ENCODE peak calls at places on chromosomes 4 and X, in nine cellular contexts. O is type B pancreatic cell; K is T-helper 1 cell; J is esophagus squamous epithelium; B is smooth muscle cell of the brain vasculature; C is naive thymus-derived CD8-positive, alpha-beta T cell; N is NCI-H2029 treated with DMSO at 0.1 percent for 48 hours; T is amygdala; M is GM04504. R is an unnamed sample.

GRCh38 chrX:33194876-33195433 is 16.4 kb downstream of the DMD start:
- DNase-seq in B (no peak), N (no peak), O (no peak), C (no peak), T (no peak), J (no peak), M (no peak), K (no peak), R (no peak)

GRCh38 chr4:105965183-105965800 is 70.0 kb downstream of the NPNT start:
- DNase-seq in O (no peak), K (no peak), M (no peak), B (no peak), J (no peak), T (no peak), N (no peak), C (no peak), R (no peak)

GRCh38 chrX:23765449-23765848 is 17.5 kb upstream of the SAT1 start:
- DNase-seq in O (no peak), J (no peak), K (no peak), N (no peak), C (no peak), M (no peak), B (no peak), T (no peak), R (no peak)

GRCh38 chr4:92776080-92776479 is 472.3 kb downstream of the GRID2 start:
- DNase-seq in T (no peak), O (no peak), C (no peak), K (no peak), M (no peak), J (no peak), B (no peak), N (no peak), R (no peak)

GRCh38 chr4:184475096-184475461 is 729 bp upstream of the IRF2 start:
- DNase-seq in O (no peak), M (peak), C (peak), N (peak), B (no peak), T (no peak), K (no peak), J (peak), R (peak)

GRCh38 chr4:41611881-41612871 is 74.2 kb downstream of the LIMCH1 start:
- DNase-seq in C (no peak), B (no peak), J (no peak), N (no peak), K (no peak), T (peak), O (no peak), M (peak), R (no peak)

GRCh38 chrX:103063191-103063845 is 653 bp downstream of the BEX1 start:
- DNase-seq in C (no peak), K (no peak), T (peak), J (no peak), B (no peak), N (no peak), M (peak), O (no peak), R (no peak)

GRCh38 chr4:159487284-159487747 is 384.4 kb downstream of the RAPGEF2 start:
- DNase-seq in M (peak), N (peak), K (no peak), J (no peak), O (no peak), B (peak), C (no peak), T (peak), R (no peak)

GRCh38 chr4:145307763-145308430 is 127.5 kb upstream of the OTUD4 start:
- DNase-seq in C (no peak), J (no peak), B (no peak), N (no peak), O (no peak), M (no peak), K (no peak), T (no peak), R (no peak)

GRCh38 chrX:100368167-100368566 is 41.9 kb downstream of the PCDH19 start:
- DNase-seq in B (no peak), C (no peak), J (no peak), T (no peak), M (no peak), O (no peak), K (no peak), N (no peak), R (no peak)

GRCh38 chr4:20474119-20474518 is 222.4 kb downstream of the SLIT2 start:
- DNase-seq in J (no peak), T (no peak), N (no peak), O (no peak), K (no peak), C (no peak), M (no peak), B (peak), R (no peak)

GRCh38 chrX:151396827-151397740 is at the start of gene VMA21:
- DNase-seq in M (peak), O (peak), J (peak), K (peak), C (peak), T (peak), N (peak), B (peak), R (peak)

GRCh38 chrX:130944230-130944629 is 41.2 kb upstream of the ENOX2 start:
- DNase-seq in B (no peak), N (no peak), O (no peak), C (no peak), T (no peak), K (no peak), J (no peak), M (no peak), R (no peak)

GRCh38 chrX:31609130-31609529 is 537.3 kb upstream of the FTHL17 start:
- DNase-seq in T (no peak), M (peak), J (no peak), N (no peak), C (no peak), K (no peak), O (no peak), B (peak), R (no peak)